ENCODE peak calls at places on chromosome 11, in six cellular contexts. V is adrenal gland, W is K562, H is cardiac muscle cell, A is spleen, S is body of pancreas. J is an unnamed sample. For H3K4me1 and H3K36me3, the result is how much of the 10 kb centered on the place peaks cover.

GRCh38 chr11:405323-405975 is 9.3 kb downstream of the SIGIRR start:
- DNase-seq in H (no peak), W (no peak), S (no peak), V (no peak), A (no peak), J (no peak)

GRCh38 chr11:91921974-91922373 is 302.6 kb upstream of the FAT3 start:
- DNase-seq in A (no peak), W (no peak), S (no peak), V (no peak), H (no peak), J (no peak)

GRCh38 chr11:79090191-79090590 is 350.6 kb downstream of the TENM4 start:
- DNase-seq in V (no peak), W (no peak), S (no peak), A (no peak), H (no peak), J (no peak)

GRCh38 chr11:71580057-71581003 is 2.3 kb downstream of the KRTAP5-11 start:
- DNase-seq in A (no peak), H (peak), S (peak), V (peak), W (peak), J (peak)

GRCh38 chr11:22466809-22467208 is 128.6 kb downstream of the SLC17A6 start:
- DNase-seq in H (no peak), S (no peak), W (no peak), A (no peak), V (no peak), J (no peak)

GRCh38 chr11:69422645-69423044 is 58.8 kb upstream of the LINC01488 start:
- DNase-seq in W (no peak), V (no peak), A (peak), H (no peak), S (no peak), J (no peak)

GRCh38 chr11:110720646-110721283 is 8.5 kb upstream of the ARHGAP20 start:
- DNase-seq in W (no peak), S (no peak), H (no peak), A (no peak), V (no peak), J (no peak)

GRCh38 chr11:11456896-11457295 is 103.8 kb upstream of the CSNK2A3 start:
- DNase-seq in W (no peak), H (no peak), S (no peak), A (no peak), V (no peak), J (no peak)

GRCh38 chr11:34730544-34731295 is 109.8 kb downstream of the EHF start:
- DNase-seq in H (no peak), S (no peak), W (no peak), A (no peak), V (no peak), J (no peak)

GRCh38 chr11:12893787-12894672 is 115.1 kb upstream of the RASSF10 start:
- DNase-seq in V (peak), S (peak), A (no peak), W (peak), H (peak), J (peak)

GRCh38 chr11:58578635-58579191 is at the start of gene ZFP91:
- DNase-seq in V (peak), A (peak), W (peak), H (peak), S (peak), J (peak)
- H3K4me1 ChIP-seq in V (half or more), A (half or more), W (under half), H (under half), S (half or more), J (under half)

DNA sequence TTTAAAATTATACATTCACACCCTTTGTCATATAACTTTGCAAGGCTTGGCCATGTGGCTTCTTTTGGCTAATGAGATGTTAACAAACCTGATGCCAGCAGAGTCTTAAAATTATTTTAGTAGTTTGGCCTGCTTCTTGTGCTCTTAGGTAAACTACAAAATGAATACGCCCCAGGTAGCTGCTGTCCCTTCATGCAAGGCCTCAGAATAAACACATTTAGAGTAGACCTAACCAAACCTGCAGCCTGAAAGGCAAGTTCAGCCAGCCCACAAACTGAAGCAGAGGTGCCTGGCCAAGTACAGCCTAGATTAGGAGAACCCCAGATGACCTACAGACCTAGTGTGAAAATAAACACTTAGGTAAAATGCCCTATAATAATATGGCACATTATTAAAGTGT is 50.2 kb downstream of the PHF21A start:
- DNase-seq in H (no peak), S (no peak), W (no peak), V (no peak), A (no peak), J (no peak)
- H3K36me3 ChIP-seq in H (under half), S (under half), W (under half), V (under half), A (under half), J (under half)

DNA sequence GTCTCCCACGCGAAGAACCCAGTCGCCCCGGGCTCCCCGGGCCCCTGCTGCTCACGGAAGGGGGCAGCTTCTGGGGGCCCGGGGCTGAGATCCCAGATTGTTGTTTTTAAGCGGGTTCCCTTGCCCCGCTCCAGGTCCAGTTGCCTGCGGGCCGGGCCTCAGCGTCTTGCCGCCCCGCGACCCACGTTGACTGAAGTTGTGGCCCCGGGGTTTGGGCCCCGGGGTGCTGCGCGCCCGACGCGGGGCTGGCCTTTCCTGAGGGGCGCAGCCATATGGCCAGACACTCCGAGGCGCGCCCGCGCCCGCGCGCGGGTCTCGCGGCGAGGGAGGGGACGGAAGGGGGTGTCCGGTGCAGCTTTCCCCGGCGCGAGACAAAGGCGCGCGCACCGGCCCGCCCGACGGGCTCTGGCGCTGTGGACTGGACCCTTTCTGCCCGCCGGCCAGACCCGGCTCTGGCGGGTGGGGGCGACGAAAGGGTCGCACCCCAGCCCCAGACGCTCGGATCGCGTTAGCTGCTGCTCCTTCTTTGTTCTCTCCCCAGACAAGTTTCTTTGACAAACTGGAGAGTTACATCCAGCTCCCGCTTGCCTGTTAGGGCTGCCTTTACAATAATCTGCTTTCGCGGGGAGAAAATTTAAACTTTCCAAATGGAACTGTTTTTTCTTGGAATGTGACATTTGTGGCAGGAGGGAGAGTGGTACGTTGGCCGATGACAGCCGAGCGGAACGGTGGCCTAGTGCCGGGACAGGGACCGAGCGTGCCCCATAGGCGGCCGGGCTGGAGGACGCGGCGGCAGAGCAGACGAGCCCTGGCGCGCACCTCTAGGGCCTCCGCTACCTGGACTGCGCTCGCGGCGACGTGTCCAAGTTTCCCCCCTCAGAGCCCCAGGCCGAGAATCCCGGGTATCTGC is 701 bp downstream of the AMOTL1 start:
- DNase-seq in H (peak), V (no peak), W (peak), A (peak), S (peak), J (peak)
- H3K4me1 ChIP-seq in H (under half), V (under half), W (under half), A (under half), S (under half), J (under half)

GRCh38 chr11:106399624-106400023 is 322.2 kb downstream of the AASDHPPT start:
- DNase-seq in H (no peak), V (no peak), S (no peak), W (no peak), A (no peak), J (no peak)

GRCh38 chr11:106403751-106404150 is 326.3 kb downstream of the AASDHPPT start:
- DNase-seq in V (no peak), S (no peak), A (no peak), W (no peak), H (no peak), J (no peak)

GRCh38 chr11:106398396-106399074 is 321.1 kb downstream of the AASDHPPT start:
- DNase-seq in V (no peak), W (no peak), S (no peak), A (no peak), H (no peak), J (no peak)

GRCh38 chr11:106399075-106399500 is 321.6 kb downstream of the AASDHPPT start:
- DNase-seq in A (no peak), W (no peak), H (no peak), V (no peak), S (peak), J (no peak)

DNA sequence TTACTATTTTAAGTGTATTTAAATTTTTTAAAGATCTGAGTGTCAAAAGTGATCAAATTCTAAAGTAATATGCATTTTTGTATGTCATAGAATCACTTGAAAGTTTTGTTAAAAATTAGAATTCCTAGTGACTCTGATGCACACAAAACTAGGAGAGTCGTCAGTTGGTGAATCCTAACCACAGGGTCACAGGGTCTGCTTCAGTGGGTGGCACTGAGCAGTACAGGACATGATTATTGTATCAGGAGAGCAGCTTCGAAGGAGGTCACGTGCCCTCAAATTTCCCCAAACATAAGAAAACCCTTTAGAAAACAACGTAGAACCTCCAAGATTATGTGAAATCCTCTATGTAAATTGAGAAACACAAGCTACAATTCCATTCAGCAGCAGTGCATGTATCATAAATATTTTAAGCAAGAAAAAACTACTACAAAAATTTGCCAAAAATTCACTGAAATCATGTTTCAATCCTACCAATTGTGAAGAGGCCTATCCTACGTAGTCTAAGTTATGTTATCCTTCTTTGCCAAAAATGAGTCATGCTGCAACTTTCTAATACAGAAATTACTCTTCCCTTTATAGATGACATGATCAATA is 323.6 kb downstream of the AASDHPPT start:
- DNase-seq in S (no peak), H (no peak), V (no peak), A (no peak), W (no peak), J (no peak)
- H3K36me3 ChIP-seq in S (under half), H (under half), V (under half), A (under half), W (under half), J (under half)

DNA sequence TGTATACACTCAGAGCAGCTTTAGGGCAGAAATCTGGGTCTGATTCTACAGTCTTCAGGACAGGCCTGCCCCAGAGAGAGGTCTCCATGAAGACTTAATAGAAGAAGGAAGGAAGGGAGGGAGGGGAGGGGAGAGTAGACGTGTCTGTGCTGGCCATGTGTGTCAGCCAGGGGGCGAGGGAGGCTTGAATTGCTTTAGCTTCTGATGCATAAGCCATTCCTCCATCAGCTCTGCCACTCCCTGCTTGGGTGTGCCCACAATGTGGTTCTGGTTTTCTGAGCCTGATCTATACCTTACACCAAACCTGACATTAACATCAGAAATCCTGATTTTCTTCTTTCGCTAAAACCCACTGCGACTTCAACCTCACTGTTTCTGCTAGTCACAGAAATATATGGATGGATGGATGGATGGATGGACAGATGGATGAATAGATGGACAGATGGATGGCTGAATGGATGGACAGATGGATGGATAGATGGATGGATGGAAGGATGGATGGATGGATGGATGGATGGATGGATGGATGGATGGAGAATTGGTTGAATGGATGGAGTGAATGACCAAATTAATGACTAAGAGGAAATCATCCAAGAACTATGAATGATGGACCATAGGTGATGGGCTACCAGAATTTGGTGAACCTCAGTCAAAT is 56.5 kb upstream of the PRDM11 start:
- DNase-seq in A (no peak), W (no peak), V (peak), S (no peak), H (no peak), J (no peak)
- H3K4me1 ChIP-seq in A (half or more), W (under half), V (under half), S (under half), H (under half), J (under half)

DNA sequence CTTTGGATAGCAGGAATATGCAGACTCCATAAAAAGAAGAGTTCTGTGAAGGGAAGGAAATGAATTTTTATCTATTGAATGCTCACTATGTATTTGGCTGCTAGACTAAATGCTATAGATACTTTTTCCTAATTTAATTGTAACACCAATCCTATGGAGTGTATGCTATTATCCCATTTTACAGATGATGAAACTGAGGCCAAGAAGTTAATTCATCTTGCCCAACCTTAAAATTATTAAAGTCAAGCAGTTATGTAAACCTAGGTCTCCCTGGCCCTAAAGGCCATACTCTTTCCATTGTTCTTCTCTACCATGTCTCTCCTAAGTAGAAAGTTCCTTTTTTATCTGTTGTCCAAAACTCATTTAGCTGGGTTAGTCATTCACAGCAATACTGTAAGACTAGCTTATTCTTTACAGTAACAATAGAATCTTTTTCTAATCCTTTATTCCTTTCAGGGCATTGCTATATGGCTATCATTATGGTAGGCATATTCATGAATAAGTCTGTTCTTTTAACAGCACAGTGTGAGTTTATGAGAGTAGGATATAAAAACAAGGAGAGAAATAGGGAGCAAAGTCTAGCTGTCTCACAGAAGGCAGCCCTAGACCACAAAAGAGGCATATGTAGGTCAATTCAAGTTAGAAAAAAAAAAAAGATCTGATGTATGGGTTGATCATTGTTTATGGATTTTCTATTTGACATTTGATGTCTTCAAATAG is 50.5 kb downstream of the MAML2 start:
- DNase-seq in A (no peak), W (no peak), H (no peak), S (no peak), V (no peak), J (no peak)
- H3K36me3 ChIP-seq in A (under half), W (under half), H (under half), S (under half), V (under half), J (under half)

DNA sequence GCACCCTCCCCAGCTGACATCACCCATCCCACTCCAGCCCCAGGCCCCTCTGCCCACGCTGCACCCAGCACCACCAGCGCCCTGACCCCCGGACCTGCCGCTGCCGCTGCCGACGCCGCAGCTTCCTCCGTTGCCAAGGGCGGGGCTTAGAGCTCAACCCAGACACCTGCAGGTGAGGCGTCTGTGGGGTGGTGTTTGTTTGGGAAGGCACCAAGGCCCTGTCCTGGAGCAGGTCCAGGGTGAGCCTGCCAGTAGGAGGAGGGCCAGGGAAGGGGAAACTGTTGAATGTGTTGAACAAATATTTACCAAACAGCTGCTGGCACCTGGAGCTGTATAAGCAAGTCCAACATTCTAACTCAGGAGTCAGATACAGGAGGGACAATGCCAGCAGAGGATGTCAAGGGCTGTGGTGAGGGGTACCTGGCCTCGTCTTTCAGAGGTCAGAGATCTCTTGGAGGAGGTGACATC is 3.1 kb downstream of the VEGFB start:
- DNase-seq in A (no peak), H (no peak), S (peak), V (no peak), W (no peak), J (no peak)
- H3K4me1 ChIP-seq in A (half or more), H (under half), S (half or more), V (under half), W (under half), J (under half)

J was measured in BE2C.